ENCODE peak calls at places on chromosomes 13 and 19, in four cellular contexts. One of them, this sample, is unnamed.

GRCh38 chr13:34034411-34034810 is 216.5 kb downstream of the RFC3 start:
- DNase-seq in HFFc6: no peak
- DNase-seq in astrocyte: no peak
- DNase-seq in AG20443: no peak
- DNase-seq in this sample: no peak

GRCh38 chr19:13156968-13157882 is 7.0 kb downstream of the IER2 start:
- DNase-seq in astrocyte: no peak
- DNase-seq in HFFc6: no peak
- DNase-seq in AG20443: no peak
- DNase-seq in this sample: peak

GRCh38 chr19:56917998-56918397 is 77.5 kb upstream of the PEG3 start:
- DNase-seq in AG20443: no peak
- DNase-seq in HFFc6: no peak
- DNase-seq in astrocyte: no peak
- DNase-seq in this sample: peak

GRCh38 chr19:54952591-54953344 is 5.4 kb upstream of the NLRP7 start:
- DNase-seq in HFFc6: no peak
- DNase-seq in astrocyte: peak
- DNase-seq in AG20443: no peak
- DNase-seq in this sample: peak

GRCh38 chr19:39752390-39752789 is 14.6 kb upstream of the CLC start:
- DNase-seq in astrocyte: no peak
- DNase-seq in AG20443: no peak
- DNase-seq in HFFc6: no peak
- DNase-seq in this sample: no peak

GRCh38 chr13:105848494-105848893 is 687.0 kb downstream of the EFNB2 start:
- DNase-seq in astrocyte: peak
- DNase-seq in HFFc6: no peak
- DNase-seq in AG20443: no peak
- DNase-seq in this sample: no peak

GRCh38 chr13:28147489-28147888 is 9.1 kb downstream of the PAN3 start:
- DNase-seq in AG20443: no peak
- DNase-seq in astrocyte: no peak
- DNase-seq in HFFc6: no peak
- DNase-seq in this sample: no peak

GRCh38 chr13:32150794-32151193 is 119.2 kb downstream of the FRY start:
- DNase-seq in AG20443: peak
- DNase-seq in HFFc6: peak
- DNase-seq in astrocyte: peak
- DNase-seq in this sample: no peak

GRCh38 chr13:40504641-40505040 is 161.8 kb downstream of the FOXO1 start:
- DNase-seq in AG20443: no peak
- DNase-seq in HFFc6: no peak
- DNase-seq in astrocyte: no peak
- DNase-seq in this sample: no peak

GRCh38 chr19:8209111-8209964 is at the start of gene CERS4:
- DNase-seq in astrocyte: peak
- DNase-seq in AG20443: peak
- DNase-seq in HFFc6: no peak
- DNase-seq in this sample: no peak

GRCh38 chr13:30895773-30896172 is 10.3 kb upstream of the MEDAG start:
- DNase-seq in astrocyte: peak
- DNase-seq in AG20443: peak
- DNase-seq in HFFc6: peak
- DNase-seq in this sample: peak

GRCh38 chr19:55546822-55547614 is 1.7 kb upstream of the SBK3 start:
- DNase-seq in HFFc6: peak
- DNase-seq in AG20443: peak
- DNase-seq in astrocyte: peak
- DNase-seq in this sample: peak

GRCh38 chr19:45344621-45345505 is 4.3 kb downstream of the KLC3 start:
- DNase-seq in HFFc6: no peak
- DNase-seq in AG20443: no peak
- DNase-seq in astrocyte: no peak
- DNase-seq in this sample: no peak

GRCh38 chr13:87094646-87095045 is 576.5 kb upstream of the SLITRK5 start:
- DNase-seq in HFFc6: no peak
- DNase-seq in astrocyte: no peak
- DNase-seq in AG20443: no peak
- DNase-seq in this sample: no peak

GRCh38 chr13:75316427-75316826 is 165.5 kb downstream of the TBC1D4 start:
- DNase-seq in astrocyte: peak
- DNase-seq in AG20443: no peak
- DNase-seq in HFFc6: no peak
- DNase-seq in this sample: no peak

GRCh38 chr19:49869009-49869483 is 1.7 kb upstream of the PNKP start:
- DNase-seq in HFFc6: no peak
- DNase-seq in astrocyte: no peak
- DNase-seq in AG20443: no peak
- DNase-seq in this sample: no peak

GRCh38 chr19:41546386-41546789 is 29.6 kb upstream of the CEACAM21 start:
- DNase-seq in AG20443: no peak
- DNase-seq in HFFc6: no peak
- DNase-seq in astrocyte: no peak
- DNase-seq in this sample: no peak

GRCh38 chr19:7705387-7706187 is 3.7 kb upstream of the FCER2 start:
- DNase-seq in HFFc6: no peak
- DNase-seq in AG20443: no peak
- DNase-seq in astrocyte: no peak
- DNase-seq in this sample: no peak

GRCh38 chr13:112982281-112983041 is 13.4 kb downstream of the MCF2L start:
- DNase-seq in HFFc6: no peak
- DNase-seq in astrocyte: no peak
- DNase-seq in AG20443: no peak
- DNase-seq in this sample: no peak

GRCh38 chr13:97339019-97339988 is 94.7 kb upstream of the RAP2A start:
- DNase-seq in HFFc6: peak
- DNase-seq in astrocyte: peak
- DNase-seq in AG20443: peak
- DNase-seq in this sample: peak

GRCh38 chr13:78147905-78148304 is 229.3 kb upstream of the EDNRB start:
- DNase-seq in astrocyte: peak
- DNase-seq in AG20443: peak
- DNase-seq in HFFc6: peak
- DNase-seq in this sample: peak

GRCh38 chr13:41398494-41399190 is 58.7 kb upstream of the RGCC start:
- DNase-seq in AG20443: peak
- DNase-seq in HFFc6: peak
- DNase-seq in astrocyte: no peak
- DNase-seq in this sample: no peak

GRCh38 chr13:75418997-75419396 is 63.0 kb downstream of the TBC1D4 start:
- DNase-seq in astrocyte: no peak
- DNase-seq in AG20443: no peak
- DNase-seq in HFFc6: no peak
- DNase-seq in this sample: peak

GRCh38 chr13:45167611-45168554 is 33.0 kb downstream of the KCTD4 start:
- DNase-seq in astrocyte: no peak
- DNase-seq in AG20443: peak
- DNase-seq in HFFc6: no peak
- DNase-seq in this sample: peak

GRCh38 chr19:12137541-12137940 is 2.6 kb downstream of the ZNF20 start:
- DNase-seq in astrocyte: no peak
- DNase-seq in HFFc6: peak
- DNase-seq in AG20443: no peak
- DNase-seq in this sample: no peak

GRCh38 chr19:39197808-39198207 is 1.0 kb downstream of the NCCRP1 start:
- DNase-seq in AG20443: no peak
- DNase-seq in HFFc6: no peak
- DNase-seq in astrocyte: no peak
- DNase-seq in this sample: no peak

GRCh38 chr13:107462501-107462900 is 752.8 kb downstream of the LIG4 start:
- DNase-seq in astrocyte: no peak
- DNase-seq in AG20443: no peak
- DNase-seq in HFFc6: no peak
- DNase-seq in this sample: no peak

GRCh38 chr13:51291341-51291740 is 48.1 kb upstream of the SERPINE3 start:
- DNase-seq in HFFc6: no peak
- DNase-seq in AG20443: no peak
- DNase-seq in astrocyte: peak
- DNase-seq in this sample: peak

GRCh38 chr13:97238883-97239282 is 16.8 kb downstream of the MBNL2 start:
- DNase-seq in HFFc6: no peak
- DNase-seq in AG20443: no peak
- DNase-seq in astrocyte: no peak
- DNase-seq in this sample: no peak

GRCh38 chr19:2270157-2270571 is 11.8 kb downstream of the PEAK3 start:
- DNase-seq in astrocyte: no peak
- DNase-seq in AG20443: no peak
- DNase-seq in HFFc6: no peak
- DNase-seq in this sample: no peak

GRCh38 chr19:16327911-16328823 is 3.5 kb downstream of the KLF2 start:
- DNase-seq in astrocyte: no peak
- DNase-seq in AG20443: peak
- DNase-seq in HFFc6: peak
- DNase-seq in this sample: no peak